ENCODE peak calls at places on chromosomes 1 and 21, in six cellular contexts. H is SK-N-MC; F is stimulated activated CD4-positive, alpha-beta T cell treated with anti-CD3 and anti-CD28 coated beads, Interleukin-12 subunit alpha, Interleukin-12 subunit beta, amount 100 ng/mL, for 4 hours; A is HTR-8/SVneo; G is DMS79; B is GDM1. E is an unnamed sample.

GRCh38 chr1:241077386-241078147 is 279.4 kb downstream of the RGS7 start:
- DNase-seq in H (no peak), F (no peak), A (no peak), G (no peak), B (no peak), E (no peak)

GRCh38 chr1:25204797-25205441 is 27.4 kb downstream of the SYF2 start:
- DNase-seq in H (peak), F (no peak), A (peak), G (peak), B (no peak), E (peak)

GRCh38 chr1:29033829-29034466 is 89.8 kb downstream of the TMEM200B start:
- DNase-seq in H (peak), F (no peak), A (peak), G (peak), B (no peak), E (peak)

GRCh38 chr1:222712253-222713090 is at the start of the genes AIDA and BROX:
- DNase-seq in H (peak), F (peak), A (peak), G (peak), B (peak), E (peak)

GRCh38 chr1:239811211-239811902 is 280.3 kb upstream of the FMN2 start:
- DNase-seq in H (no peak), F (no peak), A (no peak), G (no peak), B (no peak), E (no peak)

GRCh38 chr1:153791856-153792253 is 16.6 kb downstream of the SLC27A3 start:
- DNase-seq in H (no peak), F (no peak), A (no peak), G (no peak), B (no peak), E (no peak)

GRCh38 chr1:208977861-208978260 is 605.7 kb upstream of the CAMK1G start:
- DNase-seq in H (no peak), F (no peak), A (no peak), G (no peak), B (no peak), E (no peak)

GRCh38 chr1:230977781-230978490 is 725 bp downstream of the TTC13 start:
- DNase-seq in H (no peak), F (peak), A (peak), G (peak), B (no peak), E (peak)

GRCh38 chr1:16209847-16210407 is 2.5 kb downstream of the ARHGEF19 start:
- DNase-seq in H (no peak), F (no peak), A (no peak), G (no peak), B (no peak), E (no peak)

GRCh38 chr1:220825819-220826551 is 39.3 kb downstream of the MTARC1 start:
- DNase-seq in H (no peak), F (no peak), A (no peak), G (no peak), B (no peak), E (no peak)

GRCh38 chr1:109483658-109484518 is at the start of gene ATXN7L2:
- DNase-seq in H (peak), F (peak), A (peak), G (peak), B (peak), E (peak)

GRCh38 chr1:29962831-29963247 is 726.5 kb downstream of the PTPRU start:
- DNase-seq in H (no peak), F (no peak), A (no peak), G (no peak), B (no peak), E (no peak)

GRCh38 chr1:240794061-240794843 is 182.3 kb upstream of the GREM2 start:
- DNase-seq in H (no peak), F (no peak), A (no peak), G (no peak), B (no peak), E (no peak)

GRCh38 chr1:177334276-177334675 is 163.5 kb downstream of the BRINP2 start:
- DNase-seq in H (no peak), F (no peak), A (no peak), G (no peak), B (no peak), E (no peak)

GRCh38 chr1:152623203-152623844 is 421 bp upstream of the LCE3A start:
- DNase-seq in H (no peak), F (no peak), A (no peak), G (no peak), B (no peak), E (no peak)

GRCh38 chr1:207221934-207222351 is 99.5 kb upstream of the CD55 start:
- DNase-seq in H (no peak), F (no peak), A (no peak), G (no peak), B (no peak), E (no peak)

GRCh38 chr1:26111530-26112406 is at the start of gene PDIK1L:
- DNase-seq in H (peak), F (peak), A (peak), G (peak), B (peak), E (peak)

GRCh38 chr1:226452981-226453380 is 45.1 kb upstream of the PARP1 start:
- DNase-seq in H (no peak), F (no peak), A (no peak), G (no peak), B (no peak), E (no peak)

GRCh38 chr1:67773462-67773861 is 59.8 kb downstream of the GNG12 start:
- DNase-seq in H (no peak), F (no peak), A (no peak), G (no peak), B (no peak), E (no peak)

GRCh38 chr1:204506091-204506968 is 9.9 kb upstream of the MDM4 start:
- DNase-seq in H (peak), F (peak), A (no peak), G (peak), B (peak), E (peak)

GRCh38 chr1:161915051-161915503 is 108.6 kb downstream of the OLFML2B start:
- DNase-seq in H (no peak), F (peak), A (no peak), G (no peak), B (no peak), E (no peak)

GRCh38 chr21:36535618-36536241 is 55.8 kb upstream of the CLDN14 start:
- DNase-seq in H (no peak), F (no peak), A (no peak), G (no peak), B (no peak), E (no peak)

E was measured in AML-193.